ENCODE peak calls at places on chromosome 6, in ten cellular contexts. X, U, F, L, D, C, P, B, G and J are unnamed samples.

GRCh38 chr6:44224154-44224977 is 971 bp downstream of the SLC29A1 start:
- DNase-seq in X (no peak), D (peak), C (no peak), P (no peak), U (peak), G (peak), B (peak), F (peak), L (peak), J (no peak)

GRCh38 chr6:22367331-22367730 is 70.5 kb upstream of the PRL start:
- DNase-seq in B (no peak), G (no peak), L (no peak), F (no peak), U (no peak), X (no peak), C (no peak), P (no peak), D (no peak), J (no peak)

GRCh38 chr6:73739097-73739496 is 43.1 kb downstream of the CD109 start:
- DNase-seq in P (peak), X (no peak), G (peak), C (peak), L (peak), F (no peak), B (peak), D (no peak), U (peak), J (no peak)

GRCh38 chr6:125341460-125341859 is 39.7 kb upstream of the HDDC2 start:
- DNase-seq in X (no peak), D (no peak), G (no peak), P (no peak), L (no peak), F (no peak), B (no peak), U (no peak), C (no peak), J (no peak)

GRCh38 chr6:75250552-75250951 is 7.0 kb upstream of the COX7A2 start:
- DNase-seq in C (no peak), D (no peak), X (no peak), P (no peak), U (no peak), G (no peak), F (no peak), L (no peak), B (no peak), J (no peak)

GRCh38 chr6:127959869-127960268 is 59.0 kb upstream of the THEMIS start:
- DNase-seq in F (no peak), D (no peak), L (no peak), P (no peak), B (peak), X (no peak), G (no peak), U (no peak), C (no peak), J (no peak)

GRCh38 chr6:108736832-108737231 is 111.4 kb upstream of the ARMC2 start:
- DNase-seq in G (peak), C (peak), L (no peak), X (no peak), P (peak), F (peak), D (no peak), B (peak), U (peak), J (no peak)

GRCh38 chr6:44917430-44917829 is 410.7 kb upstream of the RUNX2 start:
- DNase-seq in F (no peak), X (no peak), U (no peak), P (no peak), G (no peak), B (no peak), C (no peak), D (no peak), L (no peak), J (no peak)

GRCh38 chr6:25179051-25179778 is 100.0 kb upstream of the CARMIL1 start:
- DNase-seq in X (no peak), B (no peak), P (no peak), D (no peak), F (no peak), C (peak), U (no peak), G (peak), L (no peak), J (no peak)

GRCh38 chr6:163837681-163838431 is 423.3 kb downstream of the QKI start:
- DNase-seq in F (peak), G (no peak), C (no peak), P (no peak), U (no peak), B (peak), D (peak), X (no peak), L (no peak), J (no peak)

GRCh38 chr6:151389640-151390275 is 1.6 kb downstream of the ZBTB2 start:
- DNase-seq in G (peak), X (peak), L (peak), U (peak), F (peak), C (peak), P (no peak), B (peak), D (peak), J (no peak)

GRCh38 chr6:101393291-101394251 is at the start of gene GRIK2:
- DNase-seq in G (peak), B (peak), P (no peak), F (peak), D (peak), L (peak), C (peak), X (no peak), U (peak), J (no peak)

GRCh38 chr6:19836799-19837510 is at the start of gene ID4:
- DNase-seq in C (peak), P (peak), B (peak), L (peak), G (peak), U (peak), X (no peak), D (peak), F (peak), J (no peak)

GRCh38 chr6:127864701-127865100 is 36.2 kb downstream of the THEMIS start:
- DNase-seq in C (no peak), L (no peak), F (no peak), B (no peak), U (no peak), P (no peak), D (no peak), G (no peak), X (no peak), J (no peak)

GRCh38 chr6:21000391-21000801 is 466.1 kb downstream of the CDKAL1 start:
- DNase-seq in G (no peak), D (no peak), X (no peak), P (no peak), B (no peak), L (no peak), C (peak), F (no peak), U (no peak), J (no peak)

GRCh38 chr6:10384333-10384718 is 30.5 kb downstream of the TFAP2A start:
- DNase-seq in F (no peak), X (no peak), G (no peak), D (no peak), L (no peak), C (no peak), B (no peak), U (no peak), P (no peak), J (no peak)
- H3K4me3 ChIP-seq in F (no peak), X (no peak), G (no peak), D (no peak), L (no peak), C (no peak), B (no peak), U (no peak), P (no peak), J (no peak)

GRCh38 chr6:158040051-158040803 is 58.6 kb downstream of the SYNJ2 start:
- DNase-seq in D (no peak), P (peak), G (peak), F (peak), L (no peak), B (peak), X (no peak), U (no peak), C (peak), J (peak)

GRCh38 chr6:158039571-158040050 is 57.9 kb downstream of the SYNJ2 start:
- DNase-seq in L (no peak), P (no peak), X (no peak), C (no peak), U (peak), B (no peak), D (peak), G (peak), F (peak), J (no peak)

GRCh38 chr6:158041370-158041769 is 59.7 kb downstream of the SYNJ2 start:
- DNase-seq in D (no peak), C (peak), F (no peak), L (no peak), G (no peak), P (no peak), B (no peak), X (no peak), U (no peak), J (no peak)

GRCh38 chr6:158041788-158042187 is 60.1 kb downstream of the SYNJ2 start:
- DNase-seq in L (no peak), D (no peak), X (no peak), P (no peak), G (no peak), F (peak), U (no peak), C (no peak), B (no peak), J (no peak)

DNA sequence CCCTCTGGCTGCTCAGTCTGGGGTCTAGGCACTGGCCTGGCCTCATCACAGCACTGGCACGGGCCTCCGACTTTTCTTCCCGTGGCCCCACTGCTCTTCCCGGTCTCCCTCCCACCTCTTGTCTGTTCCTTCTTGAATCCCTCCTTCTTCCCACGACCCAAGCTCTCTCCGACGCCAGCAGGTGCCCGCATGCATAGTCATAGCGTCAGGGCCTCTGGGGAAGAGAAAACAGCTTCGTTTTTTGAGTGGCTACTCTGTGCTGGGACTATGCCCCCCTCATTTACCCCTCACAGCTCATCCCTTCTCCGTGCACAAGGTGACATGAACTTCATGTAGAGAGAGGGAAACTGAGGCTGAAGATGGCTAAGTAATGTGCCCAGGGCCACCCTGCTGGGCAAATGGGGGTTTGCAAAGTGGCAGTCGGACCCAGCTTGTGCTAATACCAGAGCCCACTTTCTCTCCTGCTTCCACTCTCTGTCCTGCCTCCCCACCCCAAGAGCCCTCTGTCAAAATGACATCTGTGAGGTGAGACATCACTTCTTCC is 59.2 kb downstream of the SYNJ2 start:
- DNase-seq in D (no peak), L (no peak), P (no peak), U (peak), C (peak), X (no peak), F (peak), G (peak), B (no peak), J (no peak)
- H3K4me3 ChIP-seq in D (no peak), L (no peak), P (peak), U (no peak), C (no peak), X (no peak), F (no peak), G (no peak), B (no peak), J (no peak)

DNA sequence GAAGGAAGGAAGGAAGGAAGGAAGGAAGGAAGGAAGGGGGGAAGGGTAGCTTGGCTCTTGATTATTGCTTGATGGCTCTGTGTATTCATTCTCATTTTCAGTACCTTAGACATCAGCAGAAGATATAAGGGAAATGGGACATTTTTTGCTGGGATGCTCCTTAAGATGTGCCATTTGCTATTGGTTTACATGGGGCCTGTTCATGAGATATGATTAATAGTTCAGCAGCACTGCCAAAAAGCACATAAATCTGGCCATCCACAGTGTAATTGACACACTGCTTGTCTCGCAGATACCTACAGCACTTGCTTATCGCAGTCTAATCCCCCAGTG is 137.5 kb upstream of the JARID2 start:
- DNase-seq in D (no peak), U (no peak), P (no peak), X (no peak), B (no peak), F (no peak), C (no peak), G (no peak), L (no peak), J (no peak)
- H3K4me3 ChIP-seq in D (no peak), U (no peak), P (no peak), X (no peak), B (no peak), F (no peak), C (no peak), G (no peak), L (no peak), J (no peak)

GRCh38 chr6:33856655-33857054 is 52.9 kb upstream of the MLN start:
- DNase-seq in F (peak), P (no peak), B (no peak), D (no peak), G (no peak), C (no peak), X (peak), L (no peak), U (no peak), J (peak)
- H3K4me3 ChIP-seq in F (no peak), P (no peak), B (no peak), D (no peak), G (no peak), C (no peak), X (no peak), L (no peak), U (no peak), J (no peak)

GRCh38 chr6:33599413-33599911 is 19.4 kb upstream of the BAK1 start:
- DNase-seq in F (no peak), L (no peak), G (no peak), U (peak), P (no peak), X (no peak), B (no peak), D (no peak), C (no peak), J (no peak)
- H3K4me3 ChIP-seq in F (no peak), L (no peak), G (no peak), U (no peak), P (no peak), X (no peak), B (no peak), D (no peak), C (no peak), J (no peak)

GRCh38 chr6:90294008-90294511 is 2.6 kb downstream of the BACH2 start:
- DNase-seq in U (no peak), C (no peak), P (no peak), G (no peak), D (no peak), L (no peak), B (no peak), F (no peak), X (no peak), J (no peak)

GRCh38 chr6:90293319-90293937 is 3.2 kb downstream of the BACH2 start:
- DNase-seq in C (no peak), D (no peak), F (no peak), U (no peak), X (no peak), P (no peak), B (no peak), G (no peak), L (no peak), J (no peak)

GRCh38 chr6:90294989-90295853 is 1.4 kb downstream of the BACH2 start:
- DNase-seq in U (peak), F (peak), X (peak), P (no peak), L (peak), B (peak), G (peak), D (peak), C (peak), J (no peak)

GRCh38 chr6:90295854-90296345 is 743 bp downstream of the BACH2 start:
- DNase-seq in F (peak), G (peak), X (peak), L (peak), D (peak), C (peak), P (peak), B (peak), U (peak), J (no peak)

GRCh38 chr6:90294614-90294988 is 2.0 kb downstream of the BACH2 start:
- DNase-seq in U (peak), F (no peak), G (no peak), D (no peak), C (no peak), L (peak), X (no peak), B (peak), P (no peak), J (no peak)
- H3K4me3 ChIP-seq in U (peak), F (peak), G (no peak), D (peak), C (no peak), L (peak), X (peak), B (no peak), P (peak), J (no peak)

GRCh38 chr6:167558213-167558869 is 233.5 kb downstream of the TTLL2 start:
- DNase-seq in G (no peak), P (no peak), L (no peak), D (no peak), F (no peak), U (peak), X (no peak), C (no peak), B (no peak), J (no peak)

GRCh38 chr6:167555836-167556235 is 230.9 kb downstream of the TTLL2 start:
- DNase-seq in X (no peak), B (no peak), D (no peak), P (no peak), C (no peak), L (no peak), G (no peak), U (no peak), F (no peak), J (no peak)

GRCh38 chr6:167560673-167561569 is 236.0 kb downstream of the TTLL2 start:
- DNase-seq in U (peak), C (no peak), X (no peak), L (no peak), G (no peak), P (no peak), B (no peak), F (no peak), D (no peak), J (no peak)

GRCh38 chr6:167564416-167565250 is 239.7 kb downstream of the TTLL2 start:
- DNase-seq in D (no peak), C (no peak), U (peak), G (no peak), X (no peak), L (no peak), B (no peak), P (no peak), F (no peak), J (no peak)

GRCh38 chr6:167559675-167560479 is 235.0 kb downstream of the TTLL2 start:
- DNase-seq in P (no peak), L (no peak), F (no peak), U (peak), D (no peak), G (no peak), C (no peak), B (no peak), X (no peak), J (no peak)
- H3K4me3 ChIP-seq in P (no peak), L (no peak), F (no peak), U (no peak), D (no peak), G (no peak), C (no peak), B (no peak), X (no peak), J (no peak)

DNA sequence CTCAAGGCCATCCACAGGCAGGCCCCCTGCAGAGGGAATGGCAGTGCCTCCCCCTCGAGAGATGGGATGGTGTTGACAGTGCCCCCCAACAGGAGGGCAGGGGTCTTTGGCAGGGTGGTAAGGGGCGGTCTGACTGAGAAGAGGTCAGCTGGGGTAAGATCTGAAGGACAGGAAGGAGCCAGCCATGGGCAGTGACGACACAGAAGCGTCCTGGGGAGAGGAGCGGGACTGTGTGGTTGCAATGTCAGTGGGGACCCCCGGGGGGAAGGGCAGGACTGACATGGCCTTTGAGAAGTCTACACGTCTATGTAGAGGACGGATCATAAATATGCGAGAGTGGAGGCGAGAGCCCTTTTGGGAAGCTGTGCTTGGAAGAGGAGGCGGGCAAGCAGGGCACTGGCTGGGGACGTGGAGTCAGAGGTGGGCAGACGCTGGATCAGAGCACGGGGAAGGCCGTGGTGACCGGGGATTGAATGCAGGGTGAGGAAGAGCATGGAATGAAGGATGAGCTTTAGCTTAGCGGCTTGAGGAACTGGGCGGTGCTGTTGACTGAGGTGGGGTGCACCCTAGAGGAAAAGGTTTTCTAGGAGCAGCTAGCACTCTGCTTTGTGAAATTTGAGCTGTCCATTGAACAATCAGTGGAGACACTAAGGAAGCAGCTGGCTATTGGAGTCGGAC is 82.4 kb upstream of the AGPAT4 start:
- DNase-seq in L (no peak), B (no peak), C (no peak), F (no peak), X (no peak), G (no peak), U (no peak), P (no peak), D (no peak), J (no peak)
- H3K4me3 ChIP-seq in L (no peak), B (no peak), C (no peak), F (no peak), X (no peak), G (no peak), U (no peak), P (no peak), D (no peak), J (no peak)

DNA sequence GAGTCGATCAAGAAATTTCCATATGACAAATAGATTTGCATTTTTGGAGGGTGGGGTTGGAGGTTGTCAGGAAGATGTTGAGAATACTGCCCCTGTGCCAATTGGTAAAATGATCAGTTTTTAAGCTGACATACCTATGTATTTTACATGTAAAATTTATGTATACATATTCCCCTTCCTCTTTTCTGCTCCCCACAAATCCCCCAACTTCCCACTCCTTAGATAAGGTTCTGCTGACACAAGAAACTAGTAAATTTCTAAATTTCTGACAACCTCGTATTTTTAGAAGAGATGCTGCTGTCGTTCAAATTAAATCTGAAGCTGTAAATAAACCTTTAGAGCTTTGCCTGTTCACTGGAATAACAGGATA is 521.0 kb downstream of the CD83 start:
- DNase-seq in U (no peak), P (no peak), C (no peak), F (no peak), D (no peak), L (no peak), G (no peak), X (no peak), B (no peak), J (no peak)
- H3K4me3 ChIP-seq in U (no peak), P (no peak), C (no peak), F (peak), D (peak), L (no peak), G (no peak), X (no peak), B (no peak), J (no peak)

GRCh38 chr6:16204653-16205376 is 33.6 kb upstream of the GMPR start:
- DNase-seq in U (no peak), X (no peak), B (no peak), G (no peak), D (no peak), L (no peak), F (no peak), C (no peak), P (no peak), J (no peak)
- H3K4me3 ChIP-seq in U (no peak), X (no peak), B (no peak), G (no peak), D (no peak), L (no peak), F (no peak), C (no peak), P (no peak), J (no peak)